ENCODE peak calls at places on chromosomes 12 and 14, in five cellular contexts. T is fibroblast of mammary gland, J is K562, D is lower leg skin, L is breast epithelium. X is an unnamed sample.

GRCh38 chr12:30515351-30515750 is 180.3 kb downstream of the IPO8 start:
- DNase-seq in T (peak; percentile 45), J (no peak), D (no peak), L (no peak), X (no peak)

GRCh38 chr12:120887253-120888043 is 16.7 kb downstream of the SPPL3 start:
- DNase-seq in T (no peak), J (no peak), D (no peak), L (no peak), X (no peak)

GRCh38 chr12:116539905-116540482 is 19.2 kb upstream of the MAP1LC3B2 start:
- DNase-seq in T (peak; percentile 81), J (no peak), D (peak; percentile 92), L (no peak), X (no peak)

GRCh38 chr12:56995201-56995929 is 11.0 kb downstream of the ZBTB39 start:
- DNase-seq in T (no peak), J (no peak), D (peak; percentile 81), L (no peak), X (peak; percentile 62)

GRCh38 chr14:99320621-99321235 is 48.7 kb upstream of the BCL11B start:
- DNase-seq in T (no peak), J (no peak), D (peak; percentile 70), L (no peak), X (no peak)

GRCh38 chr12:9975614-9976013 is 4.4 kb downstream of the CLEC12A start:
- DNase-seq in T (no peak), J (no peak), D (no peak), L (no peak), X (no peak)

GRCh38 chr14:64952598-64953309 is 10.2 kb upstream of the GPX2 start:
- DNase-seq in T (no peak), J (peak; percentile 42), D (peak; percentile 18), L (no peak), X (no peak)

GRCh38 chr12:68793975-68794652 is 13.9 kb upstream of the MDM2 start:
- DNase-seq in T (no peak), J (no peak), D (peak; percentile 8), L (no peak), X (no peak)

GRCh38 chr14:58985786-58986185 is 202.7 kb upstream of the DAAM1 start:
- DNase-seq in T (no peak), J (no peak), D (no peak), L (no peak), X (no peak)

DNA sequence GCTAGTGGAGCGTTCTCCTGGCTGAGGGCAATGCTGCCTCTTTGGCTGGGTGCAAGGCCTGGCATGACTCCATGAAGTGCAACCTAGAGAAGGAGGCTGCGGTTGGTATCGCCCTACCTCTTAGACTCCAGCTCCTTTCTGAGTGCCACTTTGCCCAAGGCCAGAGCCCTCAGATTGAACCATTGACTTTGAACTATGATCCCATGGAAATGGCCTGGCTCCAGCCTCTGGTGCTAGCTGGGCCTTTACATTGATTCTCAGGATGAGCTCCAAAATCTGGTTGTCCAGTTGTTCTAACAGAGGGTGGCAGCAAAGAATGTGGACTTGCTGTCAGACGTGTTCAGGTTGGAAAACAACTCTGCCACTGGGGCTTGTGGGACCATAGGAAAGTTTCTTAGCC is 16.1 kb upstream of the SMOC1 start:
- DNase-seq in T (no peak), J (no peak), D (peak; percentile 60), L (no peak), X (no peak)
- TF ChIP-seq CTCF in T (no peak), J (no peak), D (no peak), L (no peak), X (no peak)

GRCh38 chr14:103526247-103526913 is 2.6 kb upstream of the TRMT61A start:
- DNase-seq in T (no peak), J (no peak), D (no peak), L (no peak), X (no peak)
- TF ChIP-seq CTCF in T (no peak), J (no peak), D (no peak), L (no peak), X (no peak)

GRCh38 chr12:122503147-122503751 is 2.5 kb upstream of the ZCCHC8 start:
- DNase-seq in T (no peak), J (no peak), D (no peak), L (no peak), X (no peak)

GRCh38 chr12:122499991-122500684 is 594 bp downstream of the ZCCHC8 start:
- DNase-seq in T (peak; percentile 75), J (peak; percentile 50), D (peak; percentile 91), L (peak; percentile 53), X (peak; percentile 72)

GRCh38 chr12:122501489-122501989 is 807 bp upstream of the ZCCHC8 start:
- DNase-seq in T (no peak), J (no peak), D (no peak), L (no peak), X (no peak)

GRCh38 chr12:122503783-122504590 is 3.3 kb upstream of the ZCCHC8 start:
- DNase-seq in T (no peak), J (no peak), D (no peak), L (no peak), X (no peak)

GRCh38 chr12:122500685-122501488 is at the start of gene ZCCHC8:
- DNase-seq in T (peak; percentile 98), J (peak; percentile 89), D (peak; percentile 99), L (peak; percentile 95), X (peak; percentile 97)
- TF ChIP-seq CTCF in T (no peak), J (peak; percentile 12), D (no peak), L (peak; percentile 21), X (peak; percentile 45)

GRCh38 chr14:56197150-56197549 is 78.9 kb downstream of the PELI2 start:
- DNase-seq in T (no peak), J (no peak), D (no peak), L (no peak), X (no peak)

GRCh38 chr14:56196274-56196673 is 78.1 kb downstream of the PELI2 start:
- DNase-seq in T (peak; percentile 75), J (no peak), D (no peak), L (no peak), X (no peak)

GRCh38 chr14:56195727-56196126 is 77.5 kb downstream of the PELI2 start:
- DNase-seq in T (peak; percentile 75), J (no peak), D (no peak), L (no peak), X (no peak)

GRCh38 chr14:56195219-56195618 is 77.0 kb downstream of the PELI2 start:
- DNase-seq in T (no peak), J (no peak), D (no peak), L (no peak), X (no peak)

DNA sequence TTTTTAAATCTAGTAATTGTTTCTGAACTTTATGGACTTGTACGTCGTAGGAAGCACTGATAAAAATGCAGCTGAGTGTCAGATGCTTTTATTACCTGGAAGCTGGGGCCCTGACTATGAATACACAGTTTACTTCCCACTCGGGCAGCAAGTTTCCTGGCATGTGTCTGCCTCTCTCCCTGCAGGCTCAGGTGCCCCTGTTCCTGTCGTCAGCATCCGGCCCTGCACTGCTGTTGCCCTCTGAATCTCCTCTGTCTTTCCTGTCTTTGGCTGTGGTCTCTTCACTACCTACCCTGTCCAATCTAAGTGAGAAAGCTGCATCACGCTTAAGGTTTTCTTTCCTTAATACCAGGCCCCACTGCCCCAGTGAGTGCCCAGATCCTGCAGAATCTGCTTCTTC is 75.9 kb downstream of the PELI2 start:
- DNase-seq in T (no peak), J (no peak), D (no peak), L (no peak), X (no peak)
- TF ChIP-seq CTCF in T (no peak), J (no peak), D (no peak), L (no peak), X (no peak)

GRCh38 chr12:70823182-70823976 is 97.2 kb downstream of the PTPRR start:
- DNase-seq in T (no peak), J (no peak), D (no peak), L (no peak), X (no peak)
- TF ChIP-seq CTCF in T (peak; percentile 8), J (peak; percentile 45), D (no peak), L (no peak), X (no peak)

DNA sequence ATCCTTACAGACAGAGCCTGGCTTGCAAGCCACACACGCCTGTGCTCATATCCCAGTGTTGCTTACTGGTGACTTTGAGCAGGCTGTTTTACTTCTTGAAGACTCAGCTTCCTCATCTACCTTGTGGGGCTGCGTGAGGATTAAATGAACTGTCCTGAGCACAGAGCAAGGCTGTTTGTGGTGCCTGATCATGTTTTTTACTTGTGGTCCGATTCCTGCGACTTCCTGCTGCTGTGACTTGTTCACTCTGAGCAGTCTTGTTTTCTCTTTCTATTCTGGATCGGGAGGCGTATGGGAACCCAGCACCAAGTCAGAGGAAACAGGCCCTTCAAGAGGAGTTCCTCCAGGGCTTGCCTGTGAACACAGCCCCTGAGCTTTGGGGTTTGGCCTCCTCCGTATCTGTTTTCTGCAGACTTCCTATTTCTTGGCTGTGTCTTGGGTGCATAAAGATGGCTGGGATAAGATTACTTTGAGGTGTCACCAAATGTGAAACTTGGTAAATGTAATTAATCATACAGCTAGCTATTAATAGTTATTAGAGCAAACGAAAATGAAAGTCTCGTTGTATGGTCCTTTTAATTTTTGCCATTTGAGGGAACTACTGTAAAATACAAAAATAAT is 251.7 kb downstream of the FOXN3 start:
- DNase-seq in T (no peak), J (peak; percentile 69), D (no peak), L (no peak), X (no peak)
- TF ChIP-seq CTCF in T (no peak), J (no peak), D (no peak), L (no peak), X (no peak)

DNA sequence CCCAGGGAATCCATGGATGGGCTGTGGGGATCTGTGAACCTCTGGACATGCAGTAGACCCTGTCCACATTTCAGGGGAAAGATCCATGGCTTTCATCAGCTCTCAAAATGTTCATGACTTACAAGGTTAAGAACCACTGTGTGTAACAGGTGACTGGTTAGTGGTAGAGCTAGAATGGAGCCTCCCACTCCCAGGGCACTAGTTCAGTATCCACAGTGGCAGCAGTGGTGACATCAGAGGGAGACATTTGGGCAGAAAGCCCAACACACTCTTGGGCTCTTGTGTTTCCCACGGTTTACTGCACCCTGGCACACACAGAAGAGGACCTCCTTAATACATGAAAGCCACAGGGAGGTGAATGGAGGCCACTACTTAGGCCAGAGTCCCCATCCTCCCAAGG is 9.1 kb downstream of the KRT74 start:
- DNase-seq in T (no peak), J (no peak), D (no peak), L (no peak), X (no peak)
- TF ChIP-seq CTCF in T (no peak), J (no peak), D (no peak), L (no peak), X (no peak)

GRCh38 chr12:72267974-72268373 is 4.2 kb upstream of the TRHDE start:
- DNase-seq in T (peak; percentile 5), J (no peak), D (no peak), L (no peak), X (no peak)
- TF ChIP-seq CTCF in T (peak; percentile 28), J (peak; percentile 10), D (no peak), L (no peak), X (peak; percentile 56)